ENCODE peak calls at places on chromosomes 6 and 20, in eight cellular contexts. One of them, this sample, is unnamed.

GRCh38 chr6:139877828-139878405 is 503.5 kb upstream of the CITED2 start:
- DNase-seq in psoas muscle: no peak
- DNase-seq in A673: no peak
- DNase-seq in tibial nerve: no peak
- DNase-seq in transverse colon: no peak
- DNase-seq in adrenal gland: no peak
- DNase-seq in tibial artery: no peak
- DNase-seq in keratinocyte: no peak
- DNase-seq in this sample: no peak

GRCh38 chr20:49568491-49569151 is 684 bp upstream of the PTGIS start:
- DNase-seq in psoas muscle: no peak
- DNase-seq in A673: no peak
- DNase-seq in tibial nerve: no peak
- DNase-seq in transverse colon: no peak
- DNase-seq in adrenal gland: no peak
- DNase-seq in tibial artery: no peak
- DNase-seq in keratinocyte: no peak
- DNase-seq in this sample: no peak

GRCh38 chr20:47489448-47489872 is 12.2 kb upstream of the NCOA3 start:
- DNase-seq in psoas muscle: peak; percentile 50
- DNase-seq in A673: no peak
- DNase-seq in tibial nerve: no peak
- DNase-seq in transverse colon: peak; percentile 37
- DNase-seq in adrenal gland: peak; percentile 59
- DNase-seq in tibial artery: peak; percentile 66
- DNase-seq in keratinocyte: no peak
- DNase-seq in this sample: no peak

GRCh38 chr6:127107916-127108315 is 10.6 kb upstream of the RSPO3 start:
- DNase-seq in psoas muscle: no peak
- DNase-seq in A673: no peak
- DNase-seq in tibial nerve: no peak
- DNase-seq in transverse colon: no peak
- DNase-seq in adrenal gland: no peak
- DNase-seq in tibial artery: no peak
- DNase-seq in keratinocyte: no peak
- DNase-seq in this sample: no peak

GRCh38 chr6:43308101-43308989 is at the start of gene CRIP3:
- DNase-seq in psoas muscle: peak; percentile 64
- DNase-seq in A673: peak; percentile 56
- DNase-seq in tibial nerve: no peak
- DNase-seq in transverse colon: peak; percentile 30
- DNase-seq in adrenal gland: no peak
- DNase-seq in tibial artery: no peak
- DNase-seq in keratinocyte: no peak
- DNase-seq in this sample: peak; percentile 56

GRCh38 chr6:64732888-64733287 is 974.1 kb downstream of the EYS start:
- DNase-seq in psoas muscle: no peak
- DNase-seq in A673: no peak
- DNase-seq in tibial nerve: no peak
- DNase-seq in transverse colon: no peak
- DNase-seq in adrenal gland: no peak
- DNase-seq in tibial artery: no peak
- DNase-seq in keratinocyte: no peak
- DNase-seq in this sample: no peak

GRCh38 chr20:41594514-41595322 is 23.5 kb downstream of the CHD6 start:
- DNase-seq in psoas muscle: no peak
- DNase-seq in A673: no peak
- DNase-seq in tibial nerve: no peak
- DNase-seq in transverse colon: no peak
- DNase-seq in adrenal gland: no peak
- DNase-seq in tibial artery: no peak
- DNase-seq in keratinocyte: no peak
- DNase-seq in this sample: no peak

GRCh38 chr6:44078795-44079671 is 48.2 kb downstream of the MRPL14 start:
- DNase-seq in psoas muscle: peak; percentile 76
- DNase-seq in A673: peak; percentile 86
- DNase-seq in tibial nerve: peak; percentile 88
- DNase-seq in transverse colon: peak; percentile 82
- DNase-seq in adrenal gland: peak; percentile 67
- DNase-seq in tibial artery: peak; percentile 84
- DNase-seq in keratinocyte: no peak
- DNase-seq in this sample: peak; percentile 68

GRCh38 chr6:154951400-154952200 is 43.5 kb upstream of the TIAM2 start:
- DNase-seq in psoas muscle: no peak
- DNase-seq in A673: no peak
- DNase-seq in tibial nerve: no peak
- DNase-seq in transverse colon: no peak
- DNase-seq in adrenal gland: no peak
- DNase-seq in tibial artery: no peak
- DNase-seq in keratinocyte: no peak
- DNase-seq in this sample: no peak

GRCh38 chr20:19588731-19589130 is 169.3 kb upstream of the RIN2 start:
- DNase-seq in psoas muscle: no peak
- DNase-seq in A673: peak; percentile 59
- DNase-seq in tibial nerve: peak; percentile 17
- DNase-seq in transverse colon: no peak
- DNase-seq in adrenal gland: no peak
- DNase-seq in tibial artery: no peak
- DNase-seq in keratinocyte: no peak
- DNase-seq in this sample: no peak

GRCh38 chr6:154805288-154805911 is 72.2 kb downstream of the SCAF8 start:
- DNase-seq in psoas muscle: no peak
- DNase-seq in A673: peak; percentile 61
- DNase-seq in tibial nerve: no peak
- DNase-seq in transverse colon: no peak
- DNase-seq in adrenal gland: no peak
- DNase-seq in tibial artery: no peak
- DNase-seq in keratinocyte: no peak
- DNase-seq in this sample: peak; percentile 74

GRCh38 chr20:17936306-17936790 is 32.2 kb downstream of the SNX5 start:
- DNase-seq in psoas muscle: no peak
- DNase-seq in A673: no peak
- DNase-seq in tibial nerve: no peak
- DNase-seq in transverse colon: no peak
- DNase-seq in adrenal gland: no peak
- DNase-seq in tibial artery: no peak
- DNase-seq in keratinocyte: no peak
- DNase-seq in this sample: peak; percentile 69

GRCh38 chr20:6074145-6074561 is 20.3 kb upstream of the LRRN4 start:
- DNase-seq in psoas muscle: no peak
- DNase-seq in A673: peak; percentile 26
- DNase-seq in tibial nerve: no peak
- DNase-seq in transverse colon: no peak
- DNase-seq in adrenal gland: peak; percentile 23
- DNase-seq in tibial artery: no peak
- DNase-seq in keratinocyte: no peak
- DNase-seq in this sample: peak; percentile 7

GRCh38 chr6:44304282-44305199 is 8.6 kb downstream of the AARS2 start:
- DNase-seq in psoas muscle: peak; percentile 61
- DNase-seq in A673: peak; percentile 51
- DNase-seq in tibial nerve: no peak
- DNase-seq in transverse colon: no peak
- DNase-seq in adrenal gland: peak; percentile 41
- DNase-seq in tibial artery: peak; percentile 63
- DNase-seq in keratinocyte: no peak
- DNase-seq in this sample: peak; percentile 55

GRCh38 chr6:40999498-41000070 is 39.4 kb downstream of the UNC5CL start:
- DNase-seq in psoas muscle: peak; percentile 72
- DNase-seq in A673: peak; percentile 22
- DNase-seq in tibial nerve: peak; percentile 59
- DNase-seq in transverse colon: peak; percentile 49
- DNase-seq in adrenal gland: peak; percentile 62
- DNase-seq in tibial artery: no peak
- DNase-seq in keratinocyte: no peak
- DNase-seq in this sample: peak; percentile 74

GRCh38 chr6:75882734-75883133 is 133.7 kb downstream of the MYO6 start:
- DNase-seq in psoas muscle: no peak
- DNase-seq in A673: no peak
- DNase-seq in tibial nerve: no peak
- DNase-seq in transverse colon: no peak
- DNase-seq in adrenal gland: no peak
- DNase-seq in tibial artery: no peak
- DNase-seq in keratinocyte: peak; percentile 23
- DNase-seq in this sample: peak; percentile 75

GRCh38 chr6:15370730-15371129 is 124.9 kb downstream of the JARID2 start:
- DNase-seq in psoas muscle: no peak
- DNase-seq in A673: no peak
- DNase-seq in tibial nerve: no peak
- DNase-seq in transverse colon: no peak
- DNase-seq in adrenal gland: no peak
- DNase-seq in tibial artery: no peak
- DNase-seq in keratinocyte: peak; percentile 45
- DNase-seq in this sample: no peak

DNA sequence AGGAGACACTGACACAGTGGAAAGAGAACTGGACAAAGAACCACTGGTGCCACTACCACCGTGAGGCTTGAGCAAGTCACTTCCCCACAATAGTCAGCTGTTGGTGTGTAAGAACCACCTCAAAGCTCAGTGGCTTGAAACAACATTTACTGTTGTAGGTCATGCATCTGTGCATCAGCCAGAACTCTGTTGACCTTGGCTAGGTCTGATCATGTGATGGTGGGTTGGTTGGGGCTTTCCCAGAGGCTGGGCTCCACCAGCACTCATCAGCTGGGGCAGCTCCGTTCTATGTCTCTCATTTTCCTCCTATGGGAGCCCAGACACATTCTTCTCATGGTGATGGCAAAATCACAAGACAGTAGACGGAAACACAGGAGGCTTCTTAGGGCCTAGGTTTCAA is 42.8 kb upstream of the PSMF1 start:
- DNase-seq in psoas muscle: no peak
- DNase-seq in A673: no peak
- DNase-seq in tibial nerve: no peak
- DNase-seq in transverse colon: no peak
- DNase-seq in adrenal gland: no peak
- DNase-seq in tibial artery: no peak
- DNase-seq in keratinocyte: no peak
- DNase-seq in this sample: no peak
- H3K4me3 ChIP-seq in psoas muscle: no peak overlapping the region
- H3K4me3 ChIP-seq in A673: no peak overlapping the region
- H3K4me3 ChIP-seq in tibial nerve: no peak overlapping the region
- H3K4me3 ChIP-seq in transverse colon: no peak overlapping the region
- H3K4me3 ChIP-seq in adrenal gland: no peak overlapping the region
- H3K4me3 ChIP-seq in tibial artery: no peak overlapping the region
- H3K4me3 ChIP-seq in keratinocyte: no peak overlapping the region
- H3K4me3 ChIP-seq in this sample: no peak overlapping the region

GRCh38 chr6:156379392-156379910 is 397.7 kb upstream of the ARID1B start:
- DNase-seq in psoas muscle: no peak
- DNase-seq in A673: no peak
- DNase-seq in tibial nerve: no peak
- DNase-seq in transverse colon: no peak
- DNase-seq in adrenal gland: no peak
- DNase-seq in tibial artery: no peak
- DNase-seq in keratinocyte: no peak
- DNase-seq in this sample: no peak

GRCh38 chr6:156383059-156383458 is 394.1 kb upstream of the ARID1B start:
- DNase-seq in psoas muscle: no peak
- DNase-seq in A673: no peak
- DNase-seq in tibial nerve: no peak
- DNase-seq in transverse colon: no peak
- DNase-seq in adrenal gland: no peak
- DNase-seq in tibial artery: no peak
- DNase-seq in keratinocyte: no peak
- DNase-seq in this sample: no peak

GRCh38 chr6:156378853-156379252 is 398.3 kb upstream of the ARID1B start:
- DNase-seq in psoas muscle: no peak
- DNase-seq in A673: no peak
- DNase-seq in tibial nerve: no peak
- DNase-seq in transverse colon: no peak
- DNase-seq in adrenal gland: no peak
- DNase-seq in tibial artery: no peak
- DNase-seq in keratinocyte: no peak
- DNase-seq in this sample: no peak

GRCh38 chr6:156379946-156380707 is 397.1 kb upstream of the ARID1B start:
- DNase-seq in psoas muscle: no peak
- DNase-seq in A673: peak; percentile 15
- DNase-seq in tibial nerve: no peak
- DNase-seq in transverse colon: no peak
- DNase-seq in adrenal gland: peak; percentile 23
- DNase-seq in tibial artery: no peak
- DNase-seq in keratinocyte: no peak
- DNase-seq in this sample: no peak
- TF ChIP-seq CTCF in psoas muscle: no peak
- TF ChIP-seq CTCF in A673: no peak
- TF ChIP-seq CTCF in tibial nerve: no peak
- TF ChIP-seq CTCF in transverse colon: no peak
- TF ChIP-seq CTCF in adrenal gland: no peak
- TF ChIP-seq CTCF in tibial artery: no peak
- TF ChIP-seq CTCF in keratinocyte: no peak
- TF ChIP-seq CTCF in this sample: no peak

DNA sequence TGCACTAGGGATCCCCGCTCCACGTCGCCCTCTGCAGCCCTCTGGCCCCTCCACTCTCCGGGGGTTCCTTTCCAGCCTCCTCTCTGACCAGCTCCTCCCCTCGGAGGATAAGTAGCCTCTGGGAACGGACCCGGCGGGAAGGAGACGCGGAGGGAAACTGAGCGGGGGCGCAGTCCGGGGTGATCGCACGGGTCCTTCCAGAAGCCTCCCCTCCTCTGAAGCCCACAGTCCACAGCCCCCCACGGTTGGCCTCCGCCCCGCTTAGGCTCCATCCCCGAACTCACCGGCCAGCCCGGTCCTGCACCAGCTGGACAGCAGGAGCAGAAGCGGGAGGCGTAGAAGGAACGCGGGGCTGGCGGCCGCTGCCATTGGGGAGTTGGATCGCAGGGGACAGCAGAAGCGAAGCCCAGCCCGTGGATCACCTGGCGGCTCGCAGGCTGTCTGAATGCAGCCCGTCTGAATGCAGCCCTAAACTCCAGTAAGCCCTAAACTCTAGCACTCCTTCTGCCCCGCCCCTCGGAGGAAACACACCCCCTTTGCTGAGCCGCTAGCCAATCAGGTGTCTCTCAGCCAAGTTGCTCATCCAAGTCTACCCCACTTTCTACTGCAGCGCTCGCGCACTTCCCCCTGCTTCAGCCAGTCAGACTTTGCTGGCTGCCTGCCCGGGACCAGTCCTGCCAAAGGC is at the start of gene RAET1G:
- DNase-seq in psoas muscle: peak; percentile 93
- DNase-seq in A673: peak; percentile 94
- DNase-seq in tibial nerve: peak; percentile 87
- DNase-seq in transverse colon: peak; percentile 86
- DNase-seq in adrenal gland: peak; percentile 97
- DNase-seq in tibial artery: peak; percentile 93
- DNase-seq in keratinocyte: peak; percentile 92
- DNase-seq in this sample: peak; percentile 96
- H3K4me3 ChIP-seq in psoas muscle: peak within 1 kb of the TSS; percentile 70
- H3K4me3 ChIP-seq in A673: peak within 1 kb of the TSS; percentile 52
- H3K4me3 ChIP-seq in tibial nerve: peak within 1 kb of the TSS; percentile 44
- H3K4me3 ChIP-seq in transverse colon: peak within 1 kb of the TSS; percentile 16
- H3K4me3 ChIP-seq in adrenal gland: peak within 1 kb of the TSS; percentile 22
- H3K4me3 ChIP-seq in tibial artery: peak within 1 kb of the TSS; percentile 44
- H3K4me3 ChIP-seq in keratinocyte: peak within 1 kb of the TSS; percentile 76
- H3K4me3 ChIP-seq in this sample: peak within 1 kb of the TSS; percentile 62

DNA sequence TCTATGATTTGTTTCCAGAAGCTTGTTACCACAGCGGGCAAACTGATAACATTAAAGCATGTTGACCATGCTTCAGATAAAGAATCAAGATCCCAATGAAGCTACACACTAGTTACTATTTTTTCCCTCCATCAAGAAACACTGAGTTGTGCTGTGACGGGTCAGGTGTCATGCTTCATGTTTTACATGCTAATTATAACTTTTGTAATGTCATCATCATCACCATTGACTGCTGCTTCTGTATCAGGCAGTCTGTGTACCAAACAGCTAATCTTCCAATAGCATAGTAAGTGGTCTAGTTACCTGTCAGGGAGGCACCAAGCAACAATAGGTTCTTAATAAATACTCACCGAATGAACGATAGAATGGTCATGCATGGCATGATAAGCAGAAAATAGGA is 388.1 kb downstream of the THBS2 start:
- DNase-seq in psoas muscle: no peak
- DNase-seq in A673: no peak
- DNase-seq in tibial nerve: no peak
- DNase-seq in transverse colon: no peak
- DNase-seq in adrenal gland: no peak
- DNase-seq in tibial artery: no peak
- DNase-seq in keratinocyte: no peak
- DNase-seq in this sample: no peak
- TF ChIP-seq CTCF in psoas muscle: no peak
- TF ChIP-seq CTCF in A673: no peak
- TF ChIP-seq CTCF in tibial nerve: no peak
- TF ChIP-seq CTCF in transverse colon: no peak
- TF ChIP-seq CTCF in adrenal gland: no peak
- TF ChIP-seq CTCF in tibial artery: no peak
- TF ChIP-seq CTCF in keratinocyte: no peak
- TF ChIP-seq CTCF in this sample: no peak

This sample was measured in fibroblast of mammary gland.